ENCODE peak calls at places on chromosome 13, in four cellular contexts. P, J, L and F are unnamed samples.

GRCh38 chr13:31431722-31432137 is 232.0 kb downstream of the B3GLCT start:
- DNase-seq in P (no peak), J (peak; percentile 44), L (peak; percentile 54), F (no peak)

GRCh38 chr13:113456116-113456702 is 2.9 kb upstream of the ADPRHL1 start:
- DNase-seq in P (no peak), J (no peak), L (no peak), F (no peak)

GRCh38 chr13:93290503-93290902 is 63.9 kb downstream of the GPC6 start:
- DNase-seq in P (no peak), J (no peak), L (peak; percentile 82), F (no peak)

GRCh38 chr13:72808917-72809500 is 27.1 kb downstream of the PIBF1 start:
- DNase-seq in P (no peak), J (peak; percentile 6), L (peak; percentile 42), F (no peak)

GRCh38 chr13:73230714-73231113 is 171.9 kb downstream of the KLF5 start:
- DNase-seq in P (no peak), J (no peak), L (no peak), F (no peak)

GRCh38 chr13:20438801-20439200 is 86.9 kb downstream of the CRYL1 start:
- DNase-seq in P (no peak), J (no peak), L (no peak), F (no peak)

GRCh38 chr13:70987043-70987442 is 878.8 kb upstream of the KLHL1 start:
- DNase-seq in P (no peak), J (no peak), L (no peak), F (no peak)

GRCh38 chr13:113142876-113143275 is 15.6 kb upstream of the PROZ start:
- DNase-seq in P (no peak), J (no peak), L (no peak), F (no peak)

GRCh38 chr13:46571189-46571901 is 18.4 kb downstream of the LRCH1 start:
- DNase-seq in P (no peak), J (no peak), L (peak; percentile 49), F (no peak)

GRCh38 chr13:30736921-30737320 is 1.6 kb downstream of the ALOX5AP start:
- DNase-seq in P (no peak), J (no peak), L (no peak), F (no peak)

GRCh38 chr13:20254076-20254475 is 22.0 kb upstream of the GJB6 start:
- DNase-seq in P (no peak), J (no peak), L (no peak), F (no peak)

GRCh38 chr13:42752731-42753130 is 28.7 kb upstream of the FAM216B start:
- DNase-seq in P (no peak), J (no peak), L (no peak), F (no peak)
- TF ChIP-seq CTCF in P (no peak), J (no peak), L (no peak), F (no peak)

GRCh38 chr13:26112843-26113242 is 61.0 kb upstream of the SHISA2 start:
- DNase-seq in P (no peak), J (no peak), L (peak; percentile 11), F (no peak)
- TF ChIP-seq CTCF in P (no peak), J (no peak), L (peak; percentile 54), F (no peak)

GRCh38 chr13:51768976-51769375 is 35.0 kb downstream of the DHRS12 start:
- DNase-seq in P (no peak), J (no peak), L (no peak), F (no peak)

GRCh38 chr13:51767100-51767499 is 36.9 kb downstream of the DHRS12 start:
- DNase-seq in P (no peak), J (no peak), L (peak; percentile 28), F (no peak)

GRCh38 chr13:51770160-51770559 is 33.8 kb downstream of the DHRS12 start:
- DNase-seq in P (no peak), J (no peak), L (no peak), F (no peak)

GRCh38 chr13:51769455-51770127 is 34.4 kb downstream of the DHRS12 start:
- DNase-seq in P (peak; percentile 48), J (no peak), L (no peak), F (no peak)

DNA sequence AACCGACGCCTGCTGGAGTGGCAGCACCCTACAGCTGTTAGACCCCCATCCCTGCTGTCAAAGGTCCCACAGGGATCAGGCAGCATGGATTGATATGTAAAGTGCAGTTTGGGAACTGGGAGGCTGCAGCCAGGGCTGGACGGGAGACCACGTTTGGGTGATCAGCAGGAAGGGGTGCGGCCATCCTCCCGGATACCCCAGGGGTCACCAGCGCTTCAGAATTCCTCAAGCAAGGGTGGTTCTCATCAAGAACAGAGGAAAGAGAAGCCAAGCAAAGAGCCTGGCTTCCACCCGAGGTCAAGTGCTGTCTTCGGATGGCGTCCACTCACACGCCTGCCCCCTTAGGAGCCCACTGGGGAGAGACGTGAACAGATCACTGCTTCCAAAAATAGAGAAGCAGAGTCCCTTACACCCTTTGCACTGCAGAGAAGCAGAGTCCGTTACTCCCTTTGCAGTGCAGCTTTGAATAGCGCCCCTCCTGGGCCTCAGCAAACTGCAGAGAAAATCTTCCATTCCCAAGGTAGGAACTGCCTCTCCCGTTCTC is 35.5 kb downstream of the DHRS12 start:
- DNase-seq in P (no peak), J (no peak), L (no peak), F (no peak)
- TF ChIP-seq CTCF in P (no peak), J (no peak), L (peak; percentile 33), F (no peak)

GRCh38 chr13:99446242-99446641 is 55.0 kb upstream of the TM9SF2 start:
- DNase-seq in P (no peak), J (no peak), L (no peak), F (no peak)
- TF ChIP-seq CTCF in P (no peak), J (no peak), L (peak; percentile 13), F (no peak)

GRCh38 chr13:51832471-51833152 is 12.4 kb downstream of the TMEM272 start:
- DNase-seq in P (no peak), J (peak; percentile 54), L (peak; percentile 72), F (no peak)
- TF ChIP-seq CTCF in P (peak; percentile 45), J (peak; percentile 16), L (peak; percentile 60), F (no peak)

DNA sequence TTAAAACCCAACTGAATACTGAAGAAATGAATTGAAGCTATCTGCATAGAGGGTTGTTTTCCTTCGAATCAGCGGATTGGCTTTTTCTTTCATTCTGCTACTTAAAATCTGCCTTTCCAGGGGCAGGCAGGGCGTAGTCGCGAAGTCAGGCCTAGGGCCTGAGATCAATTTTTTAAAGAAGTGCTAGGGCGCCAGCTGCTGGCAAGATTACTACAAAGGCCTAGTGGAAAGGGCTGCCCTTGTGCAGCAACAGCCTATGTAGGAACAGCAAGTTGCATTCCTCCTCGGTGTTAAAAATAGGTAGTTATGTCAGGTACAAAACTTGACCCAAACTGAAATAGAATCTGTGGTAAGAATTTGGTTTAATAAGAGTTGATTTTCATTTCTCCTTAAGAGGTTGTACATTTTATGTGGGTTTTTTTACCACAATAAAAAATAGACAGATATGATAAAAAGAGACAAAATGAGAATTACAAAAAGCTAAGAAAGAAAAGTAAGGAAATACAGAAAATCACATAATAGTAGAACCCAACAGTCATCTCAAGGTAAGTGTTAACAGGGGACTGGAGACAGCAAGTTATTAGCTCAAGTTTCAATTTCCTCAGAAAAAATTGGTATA is 9.5 kb upstream of the URAD start:
- DNase-seq in P (no peak), J (peak; percentile 34), L (peak; percentile 62), F (no peak)
- TF ChIP-seq CTCF in P (peak; percentile 56), J (no peak), L (peak; percentile 64), F (no peak)

GRCh38 chr13:48078251-48078656 is 16.6 kb downstream of the MED4 start:
- DNase-seq in P (no peak), J (peak; percentile 44), L (peak; percentile 4), F (peak; percentile 24)
- TF ChIP-seq CTCF in P (peak; percentile 24), J (no peak), L (peak; percentile 14), F (no peak)